ENCODE peak calls at places on chromosomes 2 and 18, in six cellular contexts. Q is AG10803; W is BJ; J is stimulated activated naive CD4-positive, alpha-beta T cell; K is NCI-H510A; R is adrenal gland. E is an unnamed sample.

GRCh38 chr2:40416486-40416885 is 35.4 kb downstream of the SLC8A1 start:
- DNase-seq in Q (peak), W (no peak), J (no peak), K (no peak), R (no peak), E (no peak)

GRCh38 chr2:146037334-146037870 is 1517.5 kb upstream of the ZEB2 start:
- DNase-seq in Q (peak), W (peak), J (no peak), K (no peak), R (no peak), E (no peak)

GRCh38 chr2:147030966-147031760 is 813.7 kb upstream of the ACVR2A start:
- DNase-seq in Q (no peak), W (no peak), J (no peak), K (no peak), R (no peak), E (peak)

GRCh38 chr2:133213651-133214050 is 354.6 kb downstream of the NCKAP5 start:
- DNase-seq in Q (no peak), W (no peak), J (no peak), K (no peak), R (no peak), E (no peak)

GRCh38 chr2:122706757-122707223 is 951.3 kb downstream of the TSN start:
- DNase-seq in Q (peak), W (no peak), J (no peak), K (no peak), R (no peak), E (no peak)

GRCh38 chr18:70276416-70277145 is 12.3 kb upstream of the SOCS6 start:
- DNase-seq in Q (no peak), W (no peak), J (no peak), K (no peak), R (no peak), E (no peak)

GRCh38 chr2:38685116-38685735 is 19.3 kb downstream of the GALM start:
- DNase-seq in Q (no peak), W (no peak), J (no peak), K (no peak), R (no peak), E (no peak)

GRCh38 chr2:71101656-71102055 is 28.4 kb downstream of the MCEE start:
- DNase-seq in Q (peak), W (peak), J (no peak), K (no peak), R (no peak), E (peak)

GRCh38 chr18:68454511-68455228 is 260.2 kb downstream of the TMX3 start:
- DNase-seq in Q (peak), W (no peak), J (no peak), K (no peak), R (no peak), E (no peak)

GRCh38 chr2:215137741-215138340 is 585 bp downstream of the ABCA12 start:
- DNase-seq in Q (peak), W (no peak), J (no peak), K (no peak), R (no peak), E (peak)

GRCh38 chr2:122029945-122030344 is 274.5 kb downstream of the TSN start:
- DNase-seq in Q (no peak), W (no peak), J (no peak), K (no peak), R (no peak), E (no peak)

GRCh38 chr2:204947448-204947847 is 402.2 kb downstream of the PARD3B start:
- DNase-seq in Q (no peak), W (no peak), J (no peak), K (no peak), R (no peak), E (no peak)

GRCh38 chr2:23901966-23902942 is 24.7 kb downstream of the ATAD2B start:
- DNase-seq in Q (peak), W (peak), J (no peak), K (no peak), R (no peak), E (peak)

GRCh38 chr2:128388414-128389032 is 69.9 kb upstream of the HS6ST1 start:
- DNase-seq in Q (no peak), W (no peak), J (no peak), K (no peak), R (no peak), E (no peak)

GRCh38 chr2:190717306-190717705 is 68.4 kb downstream of the NAB1 start:
- DNase-seq in Q (no peak), W (no peak), J (no peak), K (no peak), R (no peak), E (no peak)

GRCh38 chr2:65354773-65355172 is 77.6 kb downstream of the SPRED2 start:
- DNase-seq in Q (no peak), W (no peak), J (no peak), K (no peak), R (no peak), E (no peak)

GRCh38 chr2:128520787-128521186 is 202.1 kb upstream of the HS6ST1 start:
- DNase-seq in Q (no peak), W (no peak), J (no peak), K (no peak), R (no peak), E (no peak)

GRCh38 chr2:31415421-31415820 is 879 bp upstream of the XDH start:
- DNase-seq in Q (peak), W (peak), J (no peak), K (no peak), R (no peak), E (peak)

GRCh38 chr2:151891566-151892194 is 63.5 kb upstream of the ARL5A start:
- DNase-seq in Q (no peak), W (no peak), J (no peak), K (no peak), R (peak), E (no peak)

GRCh38 chr18:10522574-10522973 is 3.3 kb upstream of the NAPG start:
- DNase-seq in Q (no peak), W (no peak), J (no peak), K (no peak), R (no peak), E (no peak)

GRCh38 chr2:167953790-167954189 is 293.6 kb downstream of the STK39 start:
- DNase-seq in Q (no peak), W (no peak), J (no peak), K (no peak), R (no peak), E (no peak)

E was measured in fibroblast of gingiva.